ENCODE peak calls at places on chromosome 19, in four cellular contexts. A is stomach, D is transverse colon, S is endothelial cell of umbilical vein. T is an unnamed sample.

GRCh38 chr19:24177686-24178085 is 90.7 kb downstream of the ZNF254 start:
- DNase-seq in A (no peak), D (no peak), S (no peak), T (no peak)

GRCh38 chr19:13037161-13037560 is 41.9 kb downstream of the NFIX start:
- DNase-seq in S (peak; percentile 72), D (no peak), A (no peak), T (no peak)

GRCh38 chr19:7701654-7702457 is at the start of gene FCER2:
- DNase-seq in D (peak; percentile 45), S (no peak), A (no peak), T (no peak)

GRCh38 chr19:48370955-48371354 is 6.8 kb downstream of the SYNGR4 start:
- DNase-seq in S (no peak), A (no peak), D (no peak), T (no peak)

GRCh38 chr19:41449079-41449864 is 6.3 kb downstream of the ERICH4 start:
- DNase-seq in D (peak; percentile 78), S (peak; percentile 84), A (peak; percentile 77), T (peak; percentile 45)

GRCh38 chr19:7673995-7674667 is 2.8 kb upstream of the MCEMP1 start:
- DNase-seq in D (peak; percentile 77), S (peak; percentile 60), A (peak; percentile 70), T (no peak)

GRCh38 chr19:58330458-58330857 is 3.7 kb downstream of the ZSCAN22 start:
- DNase-seq in A (peak; percentile 31), D (no peak), S (peak; percentile 22), T (peak; percentile 75)

GRCh38 chr19:29325241-29325975 is 112.5 kb upstream of the UQCRFS1 start:
- DNase-seq in A (no peak), S (no peak), D (no peak), T (no peak)

GRCh38 chr19:54430306-54431254 is 15.3 kb downstream of the TTYH1 start:
- DNase-seq in D (peak; percentile 37), A (no peak), S (peak; percentile 49), T (no peak)

GRCh38 chr19:6381030-6381750 is 5.5 kb upstream of the PSPN start:
- DNase-seq in A (no peak), S (peak; percentile 0), D (no peak), T (no peak)

GRCh38 chr19:18742838-18743237 is 48.3 kb downstream of the COMP start:
- DNase-seq in A (no peak), S (no peak), D (peak; percentile 71), T (no peak)

GRCh38 chr19:18742324-18742723 is 48.8 kb downstream of the COMP start:
- DNase-seq in D (no peak), A (no peak), S (no peak), T (no peak)

GRCh38 chr19:18741124-18741493 is 50.0 kb downstream of the COMP start:
- DNase-seq in S (no peak), A (no peak), D (no peak), T (no peak)

GRCh38 chr19:18743281-18743825 is 47.8 kb downstream of the COMP start:
- DNase-seq in D (peak; percentile 70), A (peak; percentile 92), S (peak; percentile 10), T (no peak)

DNA sequence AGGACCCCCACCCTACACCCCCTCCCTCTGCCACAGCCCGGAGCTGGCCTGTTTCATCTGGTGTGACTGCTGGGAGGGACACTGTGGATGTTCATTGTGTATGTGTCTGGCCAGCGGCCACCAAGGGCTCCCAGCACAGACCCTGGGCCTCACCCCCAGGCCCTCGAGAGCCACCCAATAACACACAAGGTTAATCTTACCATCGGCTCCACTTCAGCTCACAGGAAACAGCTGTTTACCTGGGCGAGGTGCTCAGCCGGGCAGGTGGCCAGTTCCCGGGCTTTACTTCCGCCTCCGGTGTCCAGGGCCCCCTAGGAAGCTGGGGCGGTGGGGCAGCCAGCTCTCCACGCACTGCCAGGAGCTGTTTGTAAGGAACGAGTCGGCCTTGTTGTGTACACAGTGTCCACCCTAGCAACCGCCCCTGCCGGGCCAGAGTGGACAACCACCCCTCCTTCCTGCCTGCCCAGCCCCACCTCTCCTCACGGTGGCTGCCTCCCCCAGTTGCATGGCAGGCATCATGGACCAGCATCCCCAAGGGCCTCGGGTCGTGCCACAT is 49.5 kb downstream of the COMP start:
- DNase-seq in A (peak; percentile 93), S (no peak), D (peak; percentile 84), T (no peak)
- TF ChIP-seq POLR2AphosphoS5 in A (no peak), S (no peak), D (no peak), T (no peak)

GRCh38 chr19:50850738-50851137 is 4.0 kb upstream of the KLK3 start:
- DNase-seq in A (no peak), S (no peak), D (no peak), T (no peak)

GRCh38 chr19:50857366-50857765 is 2.7 kb downstream of the KLK3 start:
- DNase-seq in D (no peak), A (no peak), S (no peak), T (no peak)

GRCh38 chr19:50854636-50855410 is at the start of gene KLK3:
- DNase-seq in D (no peak), A (no peak), S (no peak), T (no peak)

GRCh38 chr19:50851620-50852019 is 3.1 kb upstream of the KLK3 start:
- DNase-seq in S (no peak), D (no peak), A (no peak), T (no peak)
- TF ChIP-seq POLR2AphosphoS5 in S (no peak), D (no peak), A (no peak), T (no peak)

DNA sequence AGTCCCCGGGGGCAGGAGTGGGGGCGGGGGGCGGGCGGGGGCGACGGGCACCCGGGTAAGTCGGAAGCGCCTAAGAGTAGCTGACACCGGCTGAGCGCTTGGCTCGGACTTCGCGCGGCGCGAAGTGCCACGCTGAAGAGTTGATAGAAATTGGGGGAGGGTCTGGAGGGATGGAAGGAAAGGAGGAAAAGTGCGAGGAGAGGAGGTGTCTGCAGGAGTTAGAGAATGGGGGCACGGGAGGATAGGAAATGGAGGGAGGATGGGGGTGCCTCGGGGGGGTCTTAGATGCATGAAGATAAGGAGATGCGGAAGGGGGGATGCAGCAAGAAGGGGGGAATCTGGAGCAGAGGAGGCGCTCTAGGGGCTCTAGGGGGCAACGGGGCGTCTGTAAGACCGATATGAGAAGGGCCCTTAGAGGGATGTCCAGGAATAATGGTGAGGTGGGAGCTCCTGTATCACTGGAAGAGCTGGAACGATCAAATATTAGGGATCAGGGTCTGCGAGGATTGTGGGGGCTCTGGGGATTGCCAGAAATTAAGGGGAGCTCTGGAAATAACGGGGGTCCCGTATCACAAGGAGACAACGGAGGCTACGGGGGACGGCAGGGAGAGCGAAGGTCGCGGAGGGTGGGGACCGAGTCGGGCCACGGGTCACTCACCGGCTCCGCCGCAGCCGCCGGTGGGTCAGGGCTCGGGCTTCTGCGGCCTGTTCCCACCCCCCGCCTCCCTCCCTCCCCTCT is at the start of gene MYPOP:
- DNase-seq in S (no peak), D (no peak), A (no peak), T (no peak)
- TF ChIP-seq POLR2AphosphoS5 in S (no peak), D (no peak), A (no peak), T (no peak)

DNA sequence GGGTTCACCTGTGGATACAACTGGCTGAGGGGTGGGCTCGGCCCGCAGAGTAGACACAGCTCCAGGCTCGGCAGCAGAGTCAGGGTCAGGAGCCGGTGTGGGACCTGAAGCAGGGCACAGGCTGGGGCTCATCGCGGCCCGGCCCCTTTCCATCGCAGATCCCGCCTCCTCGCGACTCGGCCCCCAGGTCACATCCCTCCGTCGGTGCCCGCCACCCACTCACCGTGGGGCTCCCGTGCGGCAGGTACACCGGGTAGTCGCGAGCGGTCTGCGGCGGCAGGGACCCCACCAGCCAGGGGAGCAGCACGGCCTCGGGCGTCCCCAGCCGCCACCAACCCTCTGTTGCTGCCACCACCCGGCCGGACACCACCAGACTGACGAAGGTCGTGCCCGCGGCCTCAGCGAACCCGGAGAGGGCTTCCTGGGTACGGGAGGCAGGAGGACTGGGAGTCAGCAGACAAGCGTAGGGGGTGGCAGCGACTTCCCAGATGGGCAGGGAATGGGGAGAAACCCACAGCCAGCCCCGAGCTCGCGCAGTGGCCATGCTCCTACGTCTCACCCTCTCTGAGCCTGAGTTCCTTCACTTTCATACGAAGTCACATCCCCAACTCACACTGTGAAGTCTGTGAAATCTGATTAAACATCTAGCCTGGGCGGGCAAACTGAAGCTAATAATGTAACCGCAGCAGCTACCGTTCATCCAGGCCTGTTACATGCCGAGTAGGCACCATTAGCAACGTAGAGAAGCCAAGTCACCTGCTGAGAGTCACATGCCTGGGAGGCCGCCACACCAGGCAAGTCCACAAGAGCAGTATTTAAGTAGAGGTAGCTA is 3.7 kb downstream of the FUZ start:
- DNase-seq in S (peak; percentile 18), D (peak; percentile 66), A (peak; percentile 66), T (no peak)
- TF ChIP-seq POLR2AphosphoS5 in S (no peak), D (no peak), A (peak; percentile 13), T (no peak)

GRCh38 chr19:55487884-55488687 is at the start of gene SSC5D:
- DNase-seq in A (no peak), D (no peak), S (no peak), T (no peak)

GRCh38 chr19:55485439-55486011 is 537 bp downstream of the NAT14 start:
- DNase-seq in S (no peak), D (no peak), A (no peak), T (no peak)

GRCh38 chr19:55488986-55489710 is 912 bp downstream of the SSC5D start:
- DNase-seq in A (no peak), S (no peak), D (no peak), T (no peak)

GRCh38 chr19:55486043-55486970 is 1.3 kb downstream of the NAT14 start:
- DNase-seq in D (no peak), S (peak; percentile 29), A (no peak), T (no peak)

DNA sequence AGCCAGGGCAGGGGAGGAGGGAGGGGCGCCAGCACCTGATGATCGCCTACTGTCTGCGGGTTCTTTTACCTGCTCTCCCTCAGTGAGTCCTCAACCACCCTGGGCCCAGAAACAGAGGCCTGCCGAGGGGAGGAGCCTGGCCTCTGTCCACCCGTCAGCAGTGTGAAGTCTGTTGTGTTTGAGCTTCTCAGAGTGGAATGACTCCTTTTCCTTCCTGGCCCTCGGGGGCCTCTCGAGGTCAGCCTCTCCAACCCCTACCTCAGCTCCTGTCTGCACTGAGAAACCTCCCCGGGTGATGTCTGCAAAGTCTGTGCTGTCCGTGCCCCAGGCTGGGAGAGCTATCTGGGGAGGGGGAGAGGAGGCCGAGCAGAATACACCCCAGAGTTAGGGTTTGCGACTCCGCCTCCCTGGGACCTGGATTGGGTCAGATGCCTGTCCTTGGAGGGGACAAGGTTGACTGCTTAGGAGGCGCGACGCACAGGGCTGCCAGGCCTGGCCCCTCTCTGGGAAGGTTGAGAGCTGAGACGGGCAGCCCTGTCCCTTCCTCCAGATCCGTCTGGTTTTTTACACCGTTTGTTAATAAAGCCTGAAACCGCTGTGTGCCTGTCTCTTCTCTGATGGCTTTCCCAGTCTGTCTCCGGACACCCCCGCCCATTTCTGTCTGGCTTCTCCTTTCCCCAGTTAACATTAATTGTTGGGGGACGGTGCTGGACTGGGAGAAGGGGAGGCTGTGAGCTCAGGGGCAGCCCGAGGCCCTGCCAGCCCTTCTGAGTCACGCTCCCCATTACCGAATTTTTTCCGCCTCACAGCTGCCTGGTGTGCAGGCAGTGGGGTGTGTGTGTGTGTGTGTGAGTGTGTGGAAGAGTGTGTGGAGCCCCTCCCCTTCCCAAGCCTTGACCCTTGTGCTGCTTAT is 1.0 kb upstream of the SSC5D start:
- DNase-seq in D (peak; percentile 60), S (peak; percentile 83), A (no peak), T (no peak)
- TF ChIP-seq POLR2AphosphoS5 in D (peak; percentile 39), S (peak; percentile 52), A (no peak), T (peak; percentile 44)

GRCh38 chr19:5339470-5339949 is 1.1 kb downstream of the PTPRS start:
- DNase-seq in S (no peak), D (no peak), A (no peak), T (no peak)

GRCh38 chr19:5339950-5340636 is 519 bp downstream of the PTPRS start:
- DNase-seq in D (no peak), S (peak; percentile 17), A (no peak), T (no peak)

GRCh38 chr19:5341981-5342380 is 1.4 kb upstream of the PTPRS start:
- DNase-seq in A (no peak), D (no peak), S (no peak), T (no peak)

GRCh38 chr19:5341448-5341820 is 822 bp upstream of the PTPRS start:
- DNase-seq in A (no peak), D (no peak), S (no peak), T (no peak)

GRCh38 chr19:5340637-5341447 is at the start of gene PTPRS:
- DNase-seq in A (peak; percentile 77), D (peak; percentile 71), S (peak; percentile 67), T (no peak)
- TF ChIP-seq POLR2AphosphoS5 in A (no peak), D (no peak), S (no peak), T (no peak)

T was measured in Panc1.